ENCODE peak calls at places on chromosomes 1 and 21, in four cellular contexts. R, J, O and U are unnamed samples.

GRCh38 chr1:172742599-172743500 is 83.9 kb downstream of the FASLG start:
- DNase-seq in R (no peak), J (no peak), O (peak; percentile 21), U (peak; percentile 25)

GRCh38 chr1:23593042-23593521 is 33.8 kb upstream of the ID3 start:
- DNase-seq in R (no peak), J (no peak), O (no peak), U (no peak)

GRCh38 chr1:200298242-200298641 is 111.6 kb downstream of the ZNF281 start:
- DNase-seq in R (no peak), J (no peak), O (no peak), U (no peak)

GRCh38 chr1:245512980-245513578 is 358.3 kb downstream of the KIF26B start:
- DNase-seq in R (no peak), J (no peak), O (no peak), U (no peak)

GRCh38 chr1:216925962-216926361 is 202.7 kb upstream of the ESRRG start:
- DNase-seq in R (no peak), J (no peak), O (no peak), U (no peak)

GRCh38 chr21:42040411-42041180 is 30.4 kb upstream of the ZBTB21 start:
- DNase-seq in R (no peak), J (no peak), O (peak; percentile 67), U (no peak)

GRCh38 chr1:174428033-174428432 is 19.7 kb upstream of the GPR52 start:
- DNase-seq in R (no peak), J (no peak), O (peak; percentile 13), U (no peak)

GRCh38 chr1:56819393-56819899 is at the start of gene FYB2:
- DNase-seq in R (no peak), J (peak; percentile 76), O (peak; percentile 28), U (no peak)

GRCh38 chr1:240800291-240800690 is 188.3 kb upstream of the GREM2 start:
- DNase-seq in R (no peak), J (no peak), O (no peak), U (no peak)

GRCh38 chr1:114353233-114353632 is 157.8 kb downstream of the TRIM33 start:
- DNase-seq in R (no peak), J (peak; percentile 46), O (peak; percentile 10), U (no peak)

GRCh38 chr1:18923721-18924610 is 21.6 kb upstream of the ALDH4A1 start:
- DNase-seq in R (no peak), J (no peak), O (no peak), U (no peak)

GRCh38 chr1:179825798-179826460 is 51.7 kb downstream of the TOR1AIP2 start:
- DNase-seq in R (no peak), J (no peak), O (no peak), U (no peak)

GRCh38 chr1:94228640-94229375 is 8.6 kb downstream of the ARHGAP29 start:
- DNase-seq in R (no peak), J (no peak), O (no peak), U (no peak)

GRCh38 chr1:183124259-183124658 is 61.8 kb upstream of the LAMC2 start:
- DNase-seq in R (no peak), J (no peak), O (no peak), U (no peak)

GRCh38 chr1:46062651-46063319 is 69.6 kb downstream of the PIK3R3 start:
- DNase-seq in R (peak; percentile 51), J (no peak), O (no peak), U (no peak)

GRCh38 chr1:8604041-8604942 is 213.1 kb downstream of the RERE start:
- DNase-seq in R (peak; percentile 82), J (no peak), O (no peak), U (no peak)

GRCh38 chr1:189429610-189430009 is 1048.1 kb downstream of the BRINP3 start:
- DNase-seq in R (no peak), J (no peak), O (peak; percentile 53), U (peak; percentile 78)

GRCh38 chr1:103250441-103250861 is 142.1 kb upstream of the COL11A1 start:
- DNase-seq in R (no peak), J (peak; percentile 49), O (no peak), U (peak; percentile 82)

GRCh38 chr1:183404456-183404855 is 13.7 kb downstream of the NMNAT2 start:
- DNase-seq in R (no peak), J (no peak), O (no peak), U (no peak)

GRCh38 chr1:92601044-92601443 is 114.3 kb upstream of the GFI1 start:
- DNase-seq in R (no peak), J (no peak), O (no peak), U (no peak)

GRCh38 chr1:200535605-200536004 is 84.9 kb downstream of the KIF14 start:
- DNase-seq in R (no peak), J (no peak), O (peak; percentile 10), U (peak; percentile 20)

GRCh38 chr1:53375440-53375839 is 47.6 kb upstream of the LRP8 start:
- DNase-seq in R (no peak), J (peak; percentile 45), O (no peak), U (no peak)

GRCh38 chr1:18217398-18218043 is 109.9 kb downstream of the IGSF21 start:
- DNase-seq in R (no peak), J (peak; percentile 68), O (peak; percentile 33), U (no peak)

GRCh38 chr1:39841429-39841828 is 41.9 kb downstream of the TRIT1 start:
- DNase-seq in R (no peak), J (no peak), O (no peak), U (peak; percentile 11)

GRCh38 chr21:46599251-46599572 is 5.7 kb downstream of the S100B start:
- DNase-seq in R (no peak), J (no peak), O (peak; percentile 94), U (no peak)

GRCh38 chr1:210185063-210185462 is 47.5 kb upstream of the SERTAD4 start:
- DNase-seq in R (no peak), J (no peak), O (no peak), U (no peak)

GRCh38 chr1:9852410-9853301 is 28.9 kb upstream of the CLSTN1 start:
- DNase-seq in R (no peak), J (no peak), O (no peak), U (no peak)

GRCh38 chr1:234553241-234554156 is 56.5 kb downstream of the IRF2BP2 start:
- DNase-seq in R (no peak), J (no peak), O (no peak), U (peak; percentile 27)

GRCh38 chr21:42641311-42642218 is 11.9 kb upstream of the PDE9A start:
- DNase-seq in R (no peak), J (no peak), O (no peak), U (peak; percentile 58)

GRCh38 chr1:227059076-227059475 is 119.0 kb downstream of the COQ8A start:
- DNase-seq in R (no peak), J (no peak), O (no peak), U (no peak)

GRCh38 chr1:210598135-210598652 is 269.5 kb downstream of the HHAT start:
- DNase-seq in R (no peak), J (no peak), O (peak; percentile 20), U (no peak)

GRCh38 chr21:34510148-34511142 is 1.6 kb downstream of the KCNE1 start:
- DNase-seq in R (no peak), J (peak; percentile 88), O (peak; percentile 67), U (peak; percentile 80)

GRCh38 chr1:212608956-212609700 is 567 bp downstream of the ATF3 start:
- DNase-seq in R (no peak), J (peak; percentile 85), O (peak; percentile 36), U (peak; percentile 72)

GRCh38 chr1:22339237-22339636 is 112.4 kb upstream of the ZBTB40 start:
- DNase-seq in R (no peak), J (no peak), O (peak; percentile 37), U (no peak)

GRCh38 chr1:59061876-59062275 is 235.0 kb upstream of the FGGY start:
- DNase-seq in R (no peak), J (no peak), O (no peak), U (no peak)

GRCh38 chr1:201254625-201255469 is 28.5 kb upstream of the PKP1 start:
- DNase-seq in R (no peak), J (peak; percentile 100), O (peak; percentile 15), U (peak; percentile 72)

GRCh38 chr1:176480750-176481149 is 17.8 kb downstream of the PAPPA2 start:
- DNase-seq in R (no peak), J (no peak), O (no peak), U (no peak)

GRCh38 chr1:151972533-151973270 is 21.0 kb downstream of the S100A10 start:
- DNase-seq in R (no peak), J (no peak), O (no peak), U (peak; percentile 71)

GRCh38 chr1:151977662-151978230 is 15.9 kb downstream of the S100A10 start:
- DNase-seq in R (no peak), J (no peak), O (peak; percentile 55), U (no peak)

GRCh38 chr1:151976868-151977267 is 16.8 kb downstream of the S100A10 start:
- DNase-seq in R (no peak), J (no peak), O (no peak), U (no peak)

GRCh38 chr1:151976015-151976343 is 17.7 kb downstream of the S100A10 start:
- DNase-seq in R (no peak), J (no peak), O (no peak), U (no peak)

GRCh38 chr1:151975311-151976014 is 18.2 kb downstream of the S100A10 start:
- DNase-seq in R (no peak), J (no peak), O (peak; percentile 74), U (no peak)
- TF ChIP-seq SUZ12 in R (no peak), J (no peak), O (no peak), U (no peak)

GRCh38 chr21:44407493-44407892 is 47.8 kb upstream of the LRRC3 start:
- DNase-seq in R (no peak), J (no peak), O (no peak), U (no peak)
- TF ChIP-seq ZNF274 in R (no peak), J (no peak), O (no peak), U (no peak)

DNA sequence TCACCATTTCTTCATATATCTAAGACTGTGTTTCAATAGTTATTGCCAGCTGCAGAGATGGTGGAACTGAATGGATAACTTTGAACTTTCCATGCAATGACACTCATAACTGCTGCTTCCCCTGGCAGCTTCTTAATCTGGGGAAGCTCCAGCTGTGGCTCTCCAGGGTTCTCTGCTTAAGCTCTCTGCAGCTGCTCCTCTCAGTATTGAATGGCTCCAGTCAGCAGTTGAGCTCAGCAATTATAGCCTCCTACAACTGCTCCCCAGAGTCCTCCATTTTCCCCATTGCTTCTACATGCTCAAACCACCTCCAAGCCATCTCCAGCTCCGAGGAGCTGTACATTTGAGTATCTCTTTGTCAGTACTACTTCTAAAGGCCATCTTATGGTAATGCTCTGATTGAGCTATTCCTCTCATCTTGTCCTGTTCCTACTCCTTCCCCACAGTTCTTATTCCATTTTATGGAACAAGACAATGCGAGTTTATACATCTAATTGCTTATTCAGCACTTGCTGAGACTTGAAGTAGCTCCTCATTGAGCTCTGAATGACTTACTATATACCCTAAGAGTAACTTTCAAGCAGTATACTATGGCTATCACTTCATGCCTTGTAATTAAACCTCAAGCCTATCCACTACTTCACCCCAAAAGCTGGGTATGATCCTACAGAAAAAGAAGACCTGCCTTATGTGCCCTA is 362.4 kb downstream of the NEGR1 start:
- DNase-seq in R (no peak), J (no peak), O (no peak), U (no peak)
- TF ChIP-seq YY1 in R (no peak), J (peak; percentile 20), O (no peak), U (no peak)

GRCh38 chr1:156393095-156393494 is 24.1 kb downstream of the RHBG start:
- DNase-seq in R (no peak), J (no peak), O (no peak), U (no peak)

GRCh38 chr1:156391701-156392100 is 22.7 kb downstream of the RHBG start:
- DNase-seq in R (no peak), J (no peak), O (no peak), U (no peak)

GRCh38 chr1:156394082-156394481 is 25.1 kb downstream of the RHBG start:
- DNase-seq in R (no peak), J (no peak), O (no peak), U (no peak)

GRCh38 chr1:156392427-156392826 is 23.4 kb downstream of the RHBG start:
- DNase-seq in R (no peak), J (no peak), O (no peak), U (peak; percentile 69)

GRCh38 chr1:156394835-156395461 is 25.9 kb downstream of the RHBG start:
- DNase-seq in R (no peak), J (no peak), O (no peak), U (no peak)
- TF ChIP-seq SUZ12 in R (no peak), J (no peak), O (no peak), U (no peak)